ENCODE peak calls at places on chromosomes 12 and 14, in five cellular contexts. One of them, this sample, is unnamed.
A peak's percentile ranks its signal among the peaks of the same experiment; 100 is the strongest.

GRCh38 chr12:51687142-51687935 is 96.3 kb downstream of the SCN8A start:
- DNase-seq in HepG2: no peak
- DNase-seq in GM12878: no peak
- DNase-seq in K562: no peak
- DNase-seq in SK-N-SH: no peak
- DNase-seq in this sample: no peak

GRCh38 chr14:101181717-101182313 is 278.3 kb upstream of the RTL1 start:
- DNase-seq in HepG2: no peak
- DNase-seq in GM12878: no peak
- DNase-seq in K562: no peak
- DNase-seq in SK-N-SH: no peak
- DNase-seq in this sample: no peak

GRCh38 chr14:64235652-64236640 is 58.2 kb downstream of the ESR2 start:
- DNase-seq in GM12878: peak; percentile 93
- DNase-seq in SK-N-SH: no peak
- DNase-seq in K562: no peak
- DNase-seq in HepG2: no peak
- DNase-seq in this sample: no peak

GRCh38 chr12:109461846-109462766 is 15.0 kb downstream of the KCTD10 start:
- DNase-seq in K562: no peak
- DNase-seq in GM12878: no peak
- DNase-seq in SK-N-SH: peak; percentile 78
- DNase-seq in HepG2: peak; percentile 43
- DNase-seq in this sample: no peak

GRCh38 chr12:30847259-30847658 is 79.3 kb upstream of the TSPAN11 start:
- DNase-seq in HepG2: peak; percentile 66
- DNase-seq in GM12878: peak; percentile 28
- DNase-seq in SK-N-SH: peak; percentile 44
- DNase-seq in K562: no peak
- DNase-seq in this sample: peak; percentile 62

GRCh38 chr12:77685112-77685511 is 145.6 kb upstream of the NAV3 start:
- DNase-seq in K562: no peak
- DNase-seq in GM12878: peak; percentile 7
- DNase-seq in SK-N-SH: peak; percentile 8
- DNase-seq in HepG2: peak; percentile 56
- DNase-seq in this sample: peak; percentile 71

GRCh38 chr14:102629700-102630365 is 37.4 kb downstream of the RCOR1 start:
- DNase-seq in SK-N-SH: no peak
- DNase-seq in GM12878: no peak
- DNase-seq in K562: no peak
- DNase-seq in HepG2: no peak
- DNase-seq in this sample: no peak

GRCh38 chr14:100849432-100849831 is 23.5 kb downstream of the MEG3 start:
- DNase-seq in GM12878: no peak
- DNase-seq in HepG2: no peak
- DNase-seq in SK-N-SH: no peak
- DNase-seq in K562: no peak
- DNase-seq in this sample: no peak

GRCh38 chr12:46831335-46832083 is 5.7 kb upstream of the SLC38A4 start:
- DNase-seq in GM12878: no peak
- DNase-seq in HepG2: no peak
- DNase-seq in K562: no peak
- DNase-seq in SK-N-SH: peak; percentile 16
- DNase-seq in this sample: no peak

GRCh38 chr12:57657744-57658143 is 24.7 kb upstream of the B4GALNT1 start:
- DNase-seq in GM12878: no peak
- DNase-seq in K562: no peak
- DNase-seq in SK-N-SH: no peak
- DNase-seq in HepG2: no peak
- DNase-seq in this sample: no peak
- TF ChIP-seq ZBTB33 in GM12878: no peak
- TF ChIP-seq ZBTB33 in K562: no peak
- TF ChIP-seq ZBTB33 in SK-N-SH: no peak
- TF ChIP-seq ZBTB33 in HepG2: no peak
- TF ChIP-seq ZBTB33 in this sample: no peak

GRCh38 chr12:116766285-116766684 is 28.2 kb downstream of the RNFT2 start:
- DNase-seq in K562: no peak
- DNase-seq in SK-N-SH: no peak
- DNase-seq in GM12878: no peak
- DNase-seq in HepG2: no peak
- DNase-seq in this sample: no peak
- TF ChIP-seq ZBTB33 in K562: no peak
- TF ChIP-seq ZBTB33 in SK-N-SH: no peak
- TF ChIP-seq ZBTB33 in GM12878: no peak
- TF ChIP-seq ZBTB33 in HepG2: no peak
- TF ChIP-seq ZBTB33 in this sample: no peak

GRCh38 chr14:44463386-44464004 is 43.6 kb downstream of the FSCB start:
- DNase-seq in GM12878: no peak
- DNase-seq in HepG2: no peak
- DNase-seq in K562: no peak
- DNase-seq in SK-N-SH: no peak
- DNase-seq in this sample: no peak
- TF ChIP-seq ZBTB33 in GM12878: no peak
- TF ChIP-seq ZBTB33 in HepG2: no peak
- TF ChIP-seq ZBTB33 in K562: no peak
- TF ChIP-seq ZBTB33 in SK-N-SH: no peak
- TF ChIP-seq ZBTB33 in this sample: no peak

GRCh38 chr12:57539134-57539768 is 7.7 kb downstream of the DCTN2 start:
- DNase-seq in K562: peak; percentile 85
- DNase-seq in GM12878: no peak
- DNase-seq in SK-N-SH: no peak
- DNase-seq in HepG2: no peak
- DNase-seq in this sample: no peak
- TF ChIP-seq ZBTB33 in K562: no peak
- TF ChIP-seq ZBTB33 in GM12878: no peak
- TF ChIP-seq ZBTB33 in SK-N-SH: no peak
- TF ChIP-seq ZBTB33 in HepG2: no peak
- TF ChIP-seq ZBTB33 in this sample: no peak

DNA sequence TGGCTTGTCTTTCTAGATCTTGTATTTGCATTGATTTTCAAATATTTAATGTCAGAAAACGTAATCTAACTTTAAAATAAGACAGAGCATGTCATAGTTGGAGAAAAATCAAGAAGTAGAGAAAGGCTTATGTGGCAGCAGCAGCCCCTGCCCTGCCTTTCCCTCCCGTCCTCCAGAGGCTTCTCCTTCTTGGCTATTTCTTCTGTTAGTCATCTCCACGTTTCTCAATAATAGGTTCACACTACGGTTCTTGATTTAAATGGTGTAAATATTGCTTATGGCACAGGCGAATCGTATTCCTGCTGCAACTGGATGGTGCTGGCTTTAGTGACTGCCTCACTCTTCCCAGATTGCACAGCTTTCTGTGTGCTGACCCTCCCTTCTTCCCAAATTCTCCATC is 42.8 kb downstream of the SLC8B1 start:
- DNase-seq in K562: no peak
- DNase-seq in SK-N-SH: no peak
- DNase-seq in HepG2: no peak
- DNase-seq in GM12878: no peak
- DNase-seq in this sample: no peak
- TF ChIP-seq ZBTB33 in K562: no peak
- TF ChIP-seq ZBTB33 in SK-N-SH: no peak
- TF ChIP-seq ZBTB33 in HepG2: no peak
- TF ChIP-seq ZBTB33 in GM12878: no peak
- TF ChIP-seq ZBTB33 in this sample: no peak

DNA sequence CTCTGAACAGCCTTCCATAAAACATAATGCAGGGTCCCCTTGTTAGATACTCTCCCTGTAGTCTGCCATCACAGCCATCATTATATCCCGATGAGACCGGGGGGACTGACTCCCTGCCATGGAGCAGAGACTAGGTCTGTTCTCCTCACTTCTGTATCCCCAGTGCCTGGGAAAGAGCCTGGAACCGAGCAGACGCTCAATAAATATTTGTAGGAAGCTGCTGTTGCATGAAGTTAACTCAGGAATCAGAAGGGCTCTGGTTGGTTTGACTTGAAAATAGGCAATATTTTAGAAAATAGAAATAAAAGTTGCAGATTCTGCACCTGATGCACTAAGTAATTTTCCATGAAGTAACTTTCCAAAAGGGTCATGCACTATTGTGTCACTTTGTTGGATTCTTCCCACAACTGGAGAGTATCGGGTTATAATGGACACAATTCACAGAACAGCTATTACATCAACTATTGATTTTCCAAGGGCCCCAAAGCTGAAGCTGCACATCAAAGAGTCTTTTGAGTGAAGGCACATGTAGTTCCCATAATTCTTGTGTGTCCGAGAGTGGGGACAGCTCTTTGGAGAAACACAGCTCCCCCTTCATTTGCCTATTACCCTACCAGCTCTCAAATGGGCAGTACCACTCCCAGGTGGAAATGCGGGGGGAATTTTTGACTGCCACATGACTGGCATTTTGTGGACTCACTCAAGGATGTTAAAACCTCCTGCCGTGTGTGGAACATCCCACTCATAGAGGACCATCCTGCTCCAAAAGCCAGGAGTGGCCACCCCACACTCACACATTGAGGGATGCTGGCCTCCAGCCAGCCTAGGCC is 18.8 kb downstream of the CLMN start:
- DNase-seq in SK-N-SH: no peak
- DNase-seq in K562: no peak
- DNase-seq in GM12878: no peak
- DNase-seq in HepG2: peak; percentile 96
- DNase-seq in this sample: no peak
- TF ChIP-seq ZBTB33 in SK-N-SH: no peak
- TF ChIP-seq ZBTB33 in K562: no peak
- TF ChIP-seq ZBTB33 in GM12878: no peak
- TF ChIP-seq ZBTB33 in HepG2: no peak
- TF ChIP-seq ZBTB33 in this sample: no peak

GRCh38 chr12:123227581-123228258 is 5.2 kb downstream of the MPHOSPH9 start:
- DNase-seq in HepG2: no peak
- DNase-seq in K562: no peak
- DNase-seq in SK-N-SH: no peak
- DNase-seq in GM12878: no peak
- DNase-seq in this sample: no peak

GRCh38 chr12:123225443-123225842 is 7.5 kb downstream of the MPHOSPH9 start:
- DNase-seq in HepG2: no peak
- DNase-seq in SK-N-SH: no peak
- DNase-seq in GM12878: no peak
- DNase-seq in K562: no peak
- DNase-seq in this sample: no peak

DNA sequence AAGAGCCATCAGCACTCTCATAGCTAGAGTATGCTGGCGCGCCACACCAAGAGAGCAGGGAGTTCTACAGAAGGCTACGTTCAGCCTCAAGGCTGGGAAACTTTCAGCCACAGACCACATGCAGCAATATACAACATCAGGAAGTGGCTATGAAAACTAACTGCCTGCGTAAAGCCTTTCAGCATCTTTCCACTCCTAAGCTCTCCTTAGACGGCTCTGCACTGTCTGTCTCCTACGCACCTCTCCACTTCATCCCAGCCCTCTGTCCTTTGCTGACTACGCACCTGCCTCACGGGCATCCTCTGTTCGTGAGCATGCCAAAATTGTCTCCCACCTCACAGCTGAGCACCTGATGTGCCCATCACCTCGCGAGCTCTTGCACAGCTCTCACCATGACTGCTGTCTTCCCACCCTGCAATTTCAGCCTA is 9.7 kb downstream of the MPHOSPH9 start:
- DNase-seq in K562: no peak
- DNase-seq in GM12878: no peak
- DNase-seq in HepG2: no peak
- DNase-seq in SK-N-SH: no peak
- DNase-seq in this sample: no peak
- TF ChIP-seq ZBTB33 in K562: no peak
- TF ChIP-seq ZBTB33 in GM12878: no peak
- TF ChIP-seq ZBTB33 in HepG2: no peak
- TF ChIP-seq ZBTB33 in SK-N-SH: no peak
- TF ChIP-seq ZBTB33 in this sample: no peak

GRCh38 chr12:67410667-67411067 is 141.5 kb downstream of the CAND1 start:
- DNase-seq in GM12878: no peak
- DNase-seq in HepG2: no peak
- DNase-seq in SK-N-SH: no peak
- DNase-seq in K562: no peak
- DNase-seq in this sample: no peak
- TF ChIP-seq ZBTB33 in GM12878: no peak
- TF ChIP-seq ZBTB33 in HepG2: no peak
- TF ChIP-seq ZBTB33 in SK-N-SH: no peak
- TF ChIP-seq ZBTB33 in K562: no peak
- TF ChIP-seq ZBTB33 in this sample: no peak